ENCODE peak calls at places on chromosomes 4 and X, in six cellular contexts. One of them, this sample, is unnamed.

GRCh38 chr4:184342167-184342856 is 124.6 kb upstream of the ENPP6 start:
- DNase-seq in left ventricle myocardium inferior: no peak
- DNase-seq in psoas muscle: no peak
- DNase-seq in left lung: no peak
- DNase-seq in hepatocyte: no peak
- DNase-seq in body of pancreas: no peak
- DNase-seq in this sample: no peak

GRCh38 chr4:5134620-5135019 is 83.3 kb downstream of the STK32B start:
- DNase-seq in body of pancreas: no peak
- DNase-seq in psoas muscle: no peak
- DNase-seq in left ventricle myocardium inferior: no peak
- DNase-seq in hepatocyte: no peak
- DNase-seq in left lung: no peak
- DNase-seq in this sample: no peak

GRCh38 chr4:65580551-65580950 is 89.7 kb downstream of the EPHA5 start:
- DNase-seq in hepatocyte: no peak
- DNase-seq in left ventricle myocardium inferior: no peak
- DNase-seq in psoas muscle: no peak
- DNase-seq in body of pancreas: no peak
- DNase-seq in left lung: no peak
- DNase-seq in this sample: no peak

GRCh38 chrX:151515233-151515632 is 48.2 kb upstream of the PASD1 start:
- DNase-seq in body of pancreas: no peak
- DNase-seq in hepatocyte: no peak
- DNase-seq in left lung: no peak
- DNase-seq in psoas muscle: no peak
- DNase-seq in left ventricle myocardium inferior: no peak
- DNase-seq in this sample: no peak

GRCh38 chrX:108165349-108166111 is 74.0 kb downstream of the ATG4A start:
- DNase-seq in hepatocyte: peak; percentile 52
- DNase-seq in psoas muscle: no peak
- DNase-seq in left lung: no peak
- DNase-seq in body of pancreas: no peak
- DNase-seq in left ventricle myocardium inferior: no peak
- DNase-seq in this sample: peak; percentile 51

GRCh38 chr4:188918787-188919186 is 779.5 kb downstream of the TRIML1 start:
- DNase-seq in psoas muscle: no peak
- DNase-seq in hepatocyte: no peak
- DNase-seq in body of pancreas: no peak
- DNase-seq in left ventricle myocardium inferior: no peak
- DNase-seq in left lung: no peak
- DNase-seq in this sample: no peak

GRCh38 chr4:120691536-120691935 is 231.0 kb downstream of the PRDM5 start:
- DNase-seq in hepatocyte: no peak
- DNase-seq in left ventricle myocardium inferior: no peak
- DNase-seq in body of pancreas: no peak
- DNase-seq in left lung: no peak
- DNase-seq in psoas muscle: no peak
- DNase-seq in this sample: peak; percentile 19

GRCh38 chrX:69021095-69021494 is 144.2 kb downstream of the PJA1 start:
- DNase-seq in hepatocyte: no peak
- DNase-seq in body of pancreas: no peak
- DNase-seq in left lung: no peak
- DNase-seq in psoas muscle: no peak
- DNase-seq in left ventricle myocardium inferior: no peak
- DNase-seq in this sample: no peak

GRCh38 chr4:127251423-127251822 is 381.3 kb upstream of the INTU start:
- DNase-seq in left ventricle myocardium inferior: no peak
- DNase-seq in hepatocyte: no peak
- DNase-seq in psoas muscle: no peak
- DNase-seq in left lung: no peak
- DNase-seq in body of pancreas: no peak
- DNase-seq in this sample: peak; percentile 62

GRCh38 chrX:8726031-8726652 is 5.8 kb downstream of the ANOS1 start:
- DNase-seq in psoas muscle: no peak
- DNase-seq in hepatocyte: no peak
- DNase-seq in body of pancreas: no peak
- DNase-seq in left lung: no peak
- DNase-seq in left ventricle myocardium inferior: no peak
- DNase-seq in this sample: no peak

GRCh38 chrX:95058815-95059214 is 1384.8 kb downstream of the FAM133A start:
- DNase-seq in hepatocyte: no peak
- DNase-seq in body of pancreas: no peak
- DNase-seq in psoas muscle: no peak
- DNase-seq in left lung: no peak
- DNase-seq in left ventricle myocardium inferior: no peak
- DNase-seq in this sample: peak; percentile 58

GRCh38 chr4:111681270-111681669 is 464.0 kb upstream of the FAM241A start:
- DNase-seq in body of pancreas: no peak
- DNase-seq in left ventricle myocardium inferior: no peak
- DNase-seq in psoas muscle: no peak
- DNase-seq in hepatocyte: no peak
- DNase-seq in left lung: no peak
- DNase-seq in this sample: no peak

GRCh38 chr4:176313596-176314341 is 6.0 kb upstream of the SPCS3 start:
- DNase-seq in left ventricle myocardium inferior: no peak
- DNase-seq in psoas muscle: no peak
- DNase-seq in body of pancreas: no peak
- DNase-seq in left lung: no peak
- DNase-seq in hepatocyte: no peak
- DNase-seq in this sample: no peak

GRCh38 chrX:123084797-123085196 is 99.3 kb upstream of the GRIA3 start:
- DNase-seq in left ventricle myocardium inferior: no peak
- DNase-seq in left lung: no peak
- DNase-seq in psoas muscle: no peak
- DNase-seq in body of pancreas: no peak
- DNase-seq in hepatocyte: no peak
- DNase-seq in this sample: no peak

GRCh38 chr4:174855043-174855442 is 26.0 kb upstream of the GLRA3 start:
- DNase-seq in left lung: no peak
- DNase-seq in psoas muscle: no peak
- DNase-seq in body of pancreas: no peak
- DNase-seq in left ventricle myocardium inferior: no peak
- DNase-seq in hepatocyte: no peak
- DNase-seq in this sample: no peak

GRCh38 chr4:134668237-134668636 is 466.6 kb upstream of the PABPC4L start:
- DNase-seq in body of pancreas: no peak
- DNase-seq in left lung: no peak
- DNase-seq in hepatocyte: no peak
- DNase-seq in psoas muscle: no peak
- DNase-seq in left ventricle myocardium inferior: no peak
- DNase-seq in this sample: no peak

GRCh38 chrX:88613338-88613737 is 133.7 kb upstream of the CPXCR1 start:
- DNase-seq in psoas muscle: no peak
- DNase-seq in body of pancreas: no peak
- DNase-seq in hepatocyte: peak; percentile 74
- DNase-seq in left ventricle myocardium inferior: no peak
- DNase-seq in left lung: no peak
- DNase-seq in this sample: no peak

GRCh38 chr4:7158081-7158750 is 34.1 kb upstream of the SORCS2 start:
- DNase-seq in psoas muscle: no peak
- DNase-seq in left lung: no peak
- DNase-seq in body of pancreas: no peak
- DNase-seq in hepatocyte: no peak
- DNase-seq in left ventricle myocardium inferior: no peak
- DNase-seq in this sample: no peak

GRCh38 chr4:6298035-6298434 is 28.4 kb downstream of the WFS1 start:
- DNase-seq in left lung: peak; percentile 43
- DNase-seq in body of pancreas: no peak
- DNase-seq in hepatocyte: no peak
- DNase-seq in left ventricle myocardium inferior: no peak
- DNase-seq in psoas muscle: no peak
- DNase-seq in this sample: peak; percentile 45

GRCh38 chrX:69107231-69107739 is 58.0 kb downstream of the PJA1 start:
- DNase-seq in left ventricle myocardium inferior: peak; percentile 20
- DNase-seq in body of pancreas: peak; percentile 15
- DNase-seq in left lung: no peak
- DNase-seq in psoas muscle: no peak
- DNase-seq in hepatocyte: peak; percentile 86
- DNase-seq in this sample: no peak

GRCh38 chrX:124001581-124001980 is 40.1 kb downstream of the STAG2 start:
- DNase-seq in psoas muscle: no peak
- DNase-seq in hepatocyte: no peak
- DNase-seq in left lung: no peak
- DNase-seq in body of pancreas: no peak
- DNase-seq in left ventricle myocardium inferior: no peak
- DNase-seq in this sample: no peak

GRCh38 chr4:13516315-13516860 is 27.9 kb downstream of the NKX3-2 start:
- DNase-seq in left lung: no peak
- DNase-seq in psoas muscle: no peak
- DNase-seq in left ventricle myocardium inferior: no peak
- DNase-seq in body of pancreas: no peak
- DNase-seq in hepatocyte: no peak
- DNase-seq in this sample: no peak
- H3K27me3 ChIP-seq in left lung: peaks cover 49% of the 10 kb centered on the region
- H3K27me3 ChIP-seq in psoas muscle: no peaks in the 10 kb centered on the region
- H3K27me3 ChIP-seq in left ventricle myocardium inferior: peaks cover 99% of the 10 kb centered on the region
- H3K27me3 ChIP-seq in body of pancreas: no peaks in the 10 kb centered on the region
- H3K27me3 ChIP-seq in hepatocyte: peaks cover 33% of the 10 kb centered on the region
- H3K27me3 ChIP-seq in this sample: peaks cover 6% of the 10 kb centered on the region

GRCh38 chr4:25081866-25082471 is 51.2 kb upstream of the LGI2 start:
- DNase-seq in left lung: no peak
- DNase-seq in psoas muscle: no peak
- DNase-seq in left ventricle myocardium inferior: no peak
- DNase-seq in body of pancreas: no peak
- DNase-seq in hepatocyte: no peak
- DNase-seq in this sample: no peak
- TF ChIP-seq CTCF in left lung: no peak
- TF ChIP-seq CTCF in psoas muscle: no peak
- TF ChIP-seq CTCF in left ventricle myocardium inferior: no peak
- TF ChIP-seq CTCF in body of pancreas: no peak
- TF ChIP-seq CTCF in hepatocyte: no peak
- TF ChIP-seq CTCF in this sample: no peak

GRCh38 chr4:143296397-143297067 is 40.1 kb upstream of the GAB1 start:
- DNase-seq in body of pancreas: no peak
- DNase-seq in hepatocyte: no peak
- DNase-seq in psoas muscle: no peak
- DNase-seq in left ventricle myocardium inferior: no peak
- DNase-seq in left lung: no peak
- DNase-seq in this sample: no peak

GRCh38 chr4:143292858-143293257 is 43.8 kb upstream of the GAB1 start:
- DNase-seq in left ventricle myocardium inferior: no peak
- DNase-seq in hepatocyte: no peak
- DNase-seq in body of pancreas: no peak
- DNase-seq in left lung: no peak
- DNase-seq in psoas muscle: no peak
- DNase-seq in this sample: no peak

GRCh38 chr4:143291334-143291733 is 45.3 kb upstream of the GAB1 start:
- DNase-seq in psoas muscle: no peak
- DNase-seq in hepatocyte: no peak
- DNase-seq in left ventricle myocardium inferior: no peak
- DNase-seq in left lung: no peak
- DNase-seq in body of pancreas: no peak
- DNase-seq in this sample: no peak

GRCh38 chr4:143294310-143294709 is 42.4 kb upstream of the GAB1 start:
- DNase-seq in psoas muscle: peak; percentile 66
- DNase-seq in hepatocyte: peak; percentile 49
- DNase-seq in body of pancreas: peak; percentile 21
- DNase-seq in left lung: no peak
- DNase-seq in left ventricle myocardium inferior: peak; percentile 85
- DNase-seq in this sample: peak; percentile 11

GRCh38 chr4:143294710-143295109 is 42.0 kb upstream of the GAB1 start:
- DNase-seq in body of pancreas: no peak
- DNase-seq in psoas muscle: no peak
- DNase-seq in left lung: no peak
- DNase-seq in left ventricle myocardium inferior: no peak
- DNase-seq in hepatocyte: no peak
- DNase-seq in this sample: no peak
- H3K4me1 ChIP-seq in body of pancreas: no peaks in the 10 kb centered on the region
- H3K4me1 ChIP-seq in psoas muscle: no peaks in the 10 kb centered on the region
- H3K4me1 ChIP-seq in left lung: peaks cover 15% of the 10 kb centered on the region
- H3K4me1 ChIP-seq in left ventricle myocardium inferior: peaks cover 26% of the 10 kb centered on the region
- H3K4me1 ChIP-seq in hepatocyte: peaks cover 6% of the 10 kb centered on the region
- H3K4me1 ChIP-seq in this sample: peaks cover 6% of the 10 kb centered on the region

GRCh38 chr4:115720611-115721010 is 607.2 kb upstream of the NDST4 start:
- DNase-seq in hepatocyte: no peak
- DNase-seq in left ventricle myocardium inferior: no peak
- DNase-seq in psoas muscle: no peak
- DNase-seq in body of pancreas: no peak
- DNase-seq in left lung: no peak
- DNase-seq in this sample: no peak
- H3K27me3 ChIP-seq in hepatocyte: no peaks in the 10 kb centered on the region
- H3K27me3 ChIP-seq in left ventricle myocardium inferior: no peaks in the 10 kb centered on the region
- H3K27me3 ChIP-seq in psoas muscle: no peaks in the 10 kb centered on the region
- H3K27me3 ChIP-seq in body of pancreas: no peaks in the 10 kb centered on the region
- H3K27me3 ChIP-seq in left lung: no peaks in the 10 kb centered on the region
- H3K27me3 ChIP-seq in this sample: no peaks in the 10 kb centered on the region

GRCh38 chrX:38282044-38282443 is 45.3 kb downstream of the RPGR start:
- DNase-seq in hepatocyte: no peak
- DNase-seq in left lung: no peak
- DNase-seq in left ventricle myocardium inferior: peak; percentile 15
- DNase-seq in body of pancreas: no peak
- DNase-seq in psoas muscle: no peak
- DNase-seq in this sample: no peak
- TF ChIP-seq CTCF in hepatocyte: peak; percentile 28
- TF ChIP-seq CTCF in left lung: no peak
- TF ChIP-seq CTCF in left ventricle myocardium inferior: peak; percentile 59
- TF ChIP-seq CTCF in body of pancreas: peak; percentile 15
- TF ChIP-seq CTCF in psoas muscle: peak; percentile 19
- TF ChIP-seq CTCF in this sample: peak; percentile 51

DNA sequence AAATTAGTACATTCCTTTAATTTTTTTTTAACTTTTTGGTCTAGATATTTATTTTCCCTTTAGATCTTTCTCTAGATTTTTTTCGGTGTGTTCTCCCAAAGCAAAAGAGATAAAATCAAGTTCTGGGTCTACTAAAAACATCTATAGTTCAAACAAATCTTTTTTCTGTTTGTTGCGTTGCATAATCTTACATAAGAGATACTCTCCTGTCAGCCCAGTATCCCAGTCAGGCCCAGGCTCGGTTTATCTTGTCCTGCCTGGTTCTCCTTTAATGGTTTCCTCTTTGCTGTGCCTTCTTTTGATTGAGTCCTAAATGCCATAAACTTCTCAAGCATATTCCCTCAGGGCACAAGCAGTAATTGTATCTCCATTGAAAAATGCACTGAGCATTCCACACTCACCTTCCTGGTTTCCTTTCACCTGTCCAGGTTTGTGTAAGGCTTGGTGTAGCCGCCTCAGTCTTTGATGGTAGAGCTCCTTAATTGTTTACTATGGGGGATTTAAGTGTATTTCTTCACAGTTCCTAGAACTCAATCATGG is 104.9 kb downstream of the TMEM131L start:
- DNase-seq in hepatocyte: no peak
- DNase-seq in left lung: no peak
- DNase-seq in body of pancreas: no peak
- DNase-seq in psoas muscle: no peak
- DNase-seq in left ventricle myocardium inferior: no peak
- DNase-seq in this sample: no peak
- H3K4me1 ChIP-seq in hepatocyte: no peaks in the 10 kb centered on the region
- H3K4me1 ChIP-seq in left lung: peaks cover 6% of the 10 kb centered on the region
- H3K4me1 ChIP-seq in body of pancreas: peaks cover 66% of the 10 kb centered on the region
- H3K4me1 ChIP-seq in psoas muscle: peaks cover 58% of the 10 kb centered on the region
- H3K4me1 ChIP-seq in left ventricle myocardium inferior: peaks cover 82% of the 10 kb centered on the region
- H3K4me1 ChIP-seq in this sample: no peaks in the 10 kb centered on the region